ENCODE peak calls at places on chromosomes 6 and 20, in five cellular contexts. M is B cell, D is amygdala, B is PC-9, H is H4. J is an unnamed sample.

GRCh38 chr20:58889334-58890072 is 37.0 kb downstream of the GNAS start:
- DNase-seq in M (peak), D (no peak), B (peak), H (no peak), J (peak)

GRCh38 chr6:9789201-9789600 is 625.7 kb downstream of the TFAP2A start:
- DNase-seq in M (no peak), D (no peak), B (no peak), H (peak), J (no peak)

GRCh38 chr20:59525500-59526241 is 78.7 kb upstream of the PHACTR3 start:
- DNase-seq in M (peak), D (peak), B (peak), H (peak), J (peak)

GRCh38 chr20:50186151-50186885 is 4.3 kb upstream of the CEBPB start:
- DNase-seq in M (peak), D (peak), B (peak), H (peak), J (peak)

GRCh38 chr6:105545947-105546710 is 143.2 kb upstream of the PREP start:
- DNase-seq in M (no peak), D (no peak), B (no peak), H (no peak), J (no peak)

GRCh38 chr6:137001287-137001976 is 43.3 kb downstream of the IL20RA start:
- DNase-seq in M (no peak), D (no peak), B (peak), H (peak), J (no peak)

GRCh38 chr6:89035252-89036106 is 45.1 kb upstream of the PNRC1 start:
- DNase-seq in M (no peak), D (no peak), B (peak), H (peak), J (peak)

GRCh38 chr20:4607287-4607713 is 114.4 kb upstream of the PRND start:
- DNase-seq in M (peak), D (no peak), B (peak), H (peak), J (peak)

GRCh38 chr20:51457281-51457932 is 85.1 kb downstream of the NFATC2 start:
- DNase-seq in M (peak), D (no peak), B (peak), H (peak), J (no peak)

GRCh38 chr20:35702051-35702823 is 3.0 kb downstream of the ROMO1 start:
- DNase-seq in M (no peak), D (no peak), B (no peak), H (peak), J (peak)

GRCh38 chr6:152695317-152696043 is 2.2 kb upstream of the MYCT1 start:
- DNase-seq in M (no peak), D (no peak), B (no peak), H (no peak), J (no peak)

GRCh38 chr6:3534599-3534998 is 77.7 kb upstream of the SLC22A23 start:
- DNase-seq in M (no peak), D (no peak), B (no peak), H (no peak), J (no peak)

GRCh38 chr20:2805682-2806350 is 5.4 kb upstream of the CPXM1 start:
- DNase-seq in M (no peak), D (no peak), B (no peak), H (no peak), J (no peak)

GRCh38 chr6:136921936-136922679 is at the start of gene SLC35D3:
- DNase-seq in M (peak), D (no peak), B (no peak), H (no peak), J (no peak)

GRCh38 chr6:152026291-152026690 is 218.8 kb downstream of the ESR1 start:
- DNase-seq in M (no peak), D (no peak), B (no peak), H (no peak), J (no peak)

GRCh38 chr20:18727032-18727508 is 86.5 kb upstream of the SCP2D1 start:
- DNase-seq in M (no peak), D (no peak), B (no peak), H (no peak), J (no peak)

GRCh38 chr6:26122793-26123674 is 35.8 kb downstream of the HFE start:
- DNase-seq in M (peak), D (peak), B (peak), H (peak), J (peak)

GRCh38 chr6:30533460-30534294 is 22.6 kb downstream of the GNL1 start:
- DNase-seq in M (no peak), D (no peak), B (no peak), H (no peak), J (no peak)

GRCh38 chr6:93278241-93278640 is 141.1 kb downstream of the EPHA7 start:
- DNase-seq in M (no peak), D (no peak), B (no peak), H (no peak), J (no peak)

GRCh38 chr20:17835941-17836861 is 132.4 kb downstream of the SNX5 start:
- DNase-seq in M (no peak), D (no peak), B (no peak), H (peak), J (peak)

GRCh38 chr20:43669332-43669731 is 2.4 kb downstream of the MYBL2 start:
- DNase-seq in M (no peak), D (no peak), B (peak), H (peak), J (no peak)

GRCh38 chr6:116015983-116016382 is 44.7 kb downstream of the FRK start:
- DNase-seq in M (no peak), D (no peak), B (no peak), H (no peak), J (no peak)

GRCh38 chr6:145813285-145814034 is 1.1 kb downstream of the FBXO30 start:
- DNase-seq in M (no peak), D (no peak), B (no peak), H (peak), J (no peak)

GRCh38 chr6:36374194-36374593 is 13.3 kb downstream of the ETV7 start:
- DNase-seq in M (no peak), D (no peak), B (no peak), H (no peak), J (no peak)

GRCh38 chr20:60102665-60103210 is 144.5 kb downstream of the CDH26 start:
- DNase-seq in M (no peak), D (no peak), B (no peak), H (no peak), J (no peak)